ENCODE peak calls at places on chromosomes 1 and 21, in seven cellular contexts. E, B, T, R, Y, X and L are unnamed samples.

GRCh38 chr1:185450917-185451316 is 133.9 kb upstream of the IVNS1ABP start:
- DNase-seq in R (no peak), X (no peak), T (no peak), B (no peak), E (no peak), Y (no peak), L (no peak)

GRCh38 chr1:227395391-227396028 is 77.2 kb upstream of the CDC42BPA start:
- DNase-seq in E (no peak), Y (no peak), X (no peak), B (no peak), T (no peak), R (no peak), L (no peak)

GRCh38 chr21:28016571-28016970 is 976.1 kb downstream of the LTN1 start:
- DNase-seq in E (no peak), Y (no peak), B (no peak), R (no peak), T (no peak), X (peak; percentile 4), L (no peak)

GRCh38 chr1:167675440-167675839 is 45.4 kb downstream of the RCSD1 start:
- DNase-seq in X (no peak), T (no peak), Y (no peak), R (no peak), B (no peak), E (no peak), L (no peak)

GRCh38 chr1:232486454-232487202 is 143.3 kb downstream of the SIPA1L2 start:
- DNase-seq in X (peak; percentile 52), T (no peak), Y (no peak), E (no peak), B (no peak), R (no peak), L (no peak)

GRCh38 chr1:71521655-71522264 is 440.9 kb upstream of the ZRANB2 start:
- DNase-seq in B (no peak), R (no peak), X (peak; percentile 43), Y (no peak), T (no peak), E (no peak), L (no peak)

GRCh38 chr1:184583837-184584236 is 170.8 kb downstream of the EDEM3 start:
- DNase-seq in X (no peak), E (no peak), T (no peak), Y (no peak), B (no peak), R (no peak), L (no peak)

GRCh38 chr1:26064591-26064990 is 2.8 kb downstream of the TRIM63 start:
- DNase-seq in E (no peak), T (no peak), B (no peak), R (no peak), Y (no peak), X (no peak), L (no peak)

GRCh38 chr1:103230061-103230460 is 121.7 kb upstream of the COL11A1 start:
- DNase-seq in X (peak; percentile 51), R (no peak), E (no peak), Y (no peak), B (no peak), T (no peak), L (no peak)

GRCh38 chr1:36156329-36157114 is 562 bp downstream of the MAP7D1 start:
- DNase-seq in R (peak; percentile 93), E (no peak), B (no peak), Y (peak; percentile 54), T (peak; percentile 64), X (peak; percentile 47), L (no peak)

GRCh38 chr1:65792671-65793358 is at the start of gene PDE4B:
- DNase-seq in Y (no peak), E (no peak), R (peak; percentile 74), X (peak; percentile 40), T (no peak), B (no peak), L (no peak)

GRCh38 chr1:201885531-201886075 is 3.1 kb upstream of the SHISA4 start:
- DNase-seq in Y (no peak), X (peak; percentile 56), T (no peak), R (peak; percentile 39), E (no peak), B (no peak), L (peak; percentile 87)

GRCh38 chr21:25421327-25422028 is 185.8 kb downstream of the MRPL39 start:
- DNase-seq in T (no peak), R (no peak), X (peak; percentile 68), Y (no peak), E (no peak), B (peak; percentile 15), L (peak; percentile 12)

GRCh38 chr1:186286615-186287317 is 88.3 kb downstream of the TPR start:
- DNase-seq in R (no peak), E (no peak), Y (no peak), X (peak; percentile 35), B (no peak), T (no peak), L (no peak)

GRCh38 chr1:234601217-234602017 is 8.6 kb downstream of the IRF2BP2 start:
- DNase-seq in T (no peak), X (peak; percentile 66), Y (no peak), R (no peak), E (no peak), B (no peak), L (no peak)

GRCh38 chr1:7671676-7672075 is 99.4 kb upstream of the VAMP3 start:
- DNase-seq in Y (no peak), T (no peak), X (no peak), B (no peak), E (no peak), R (no peak), L (no peak)

GRCh38 chr1:216686860-216687545 is 36.2 kb downstream of the ESRRG start:
- DNase-seq in R (no peak), B (no peak), E (no peak), X (peak; percentile 37), T (no peak), Y (no peak), L (no peak)

GRCh38 chr1:72197786-72198185 is 84.6 kb downstream of the NEGR1 start:
- DNase-seq in R (no peak), X (no peak), B (no peak), Y (no peak), E (no peak), T (no peak), L (no peak)

GRCh38 chr1:192118881-192119280 is 39.4 kb upstream of the RGS18 start:
- DNase-seq in R (no peak), B (no peak), X (no peak), T (no peak), Y (no peak), E (no peak), L (no peak)
- TF ChIP-seq POLR2A in R (no peak), B (no peak), X (no peak), T (no peak), Y (no peak), E (no peak), L (no peak)

GRCh38 chr1:196608401-196609113 is at the start of gene KCNT2:
- DNase-seq in T (no peak), X (peak; percentile 29), R (peak; percentile 71), E (no peak), Y (peak; percentile 37), B (peak; percentile 94), L (peak; percentile 35)
- TF ChIP-seq POLR2A in T (no peak), X (no peak), R (no peak), E (no peak), Y (no peak), B (peak; percentile 99), L (peak; percentile 40)

GRCh38 chr1:11651017-11651416 is 3.2 kb downstream of the FBXO2 start:
- DNase-seq in Y (no peak), T (no peak), R (no peak), E (no peak), B (no peak), X (no peak), L (no peak)

GRCh38 chr1:11652203-11652780 is 1.9 kb downstream of the FBXO2 start:
- DNase-seq in T (no peak), E (no peak), Y (no peak), B (no peak), X (no peak), R (no peak), L (no peak)

GRCh38 chr1:11654571-11655262 is at the start of gene FBXO44:
- DNase-seq in Y (no peak), T (peak; percentile 81), E (peak; percentile 81), B (no peak), X (no peak), R (peak; percentile 91), L (peak; percentile 59)

GRCh38 chr1:11653616-11654570 is at the start of gene FBXO2:
- DNase-seq in R (peak; percentile 86), X (no peak), T (no peak), B (no peak), E (no peak), Y (no peak), L (no peak)

GRCh38 chr1:11653101-11653601 is 1.1 kb downstream of the FBXO2 start:
- DNase-seq in T (no peak), R (peak; percentile 59), E (no peak), B (no peak), Y (no peak), X (peak; percentile 18), L (peak; percentile 86)
- TF ChIP-seq POLR2A in T (no peak), R (no peak), E (no peak), B (no peak), Y (no peak), X (no peak), L (no peak)

DNA sequence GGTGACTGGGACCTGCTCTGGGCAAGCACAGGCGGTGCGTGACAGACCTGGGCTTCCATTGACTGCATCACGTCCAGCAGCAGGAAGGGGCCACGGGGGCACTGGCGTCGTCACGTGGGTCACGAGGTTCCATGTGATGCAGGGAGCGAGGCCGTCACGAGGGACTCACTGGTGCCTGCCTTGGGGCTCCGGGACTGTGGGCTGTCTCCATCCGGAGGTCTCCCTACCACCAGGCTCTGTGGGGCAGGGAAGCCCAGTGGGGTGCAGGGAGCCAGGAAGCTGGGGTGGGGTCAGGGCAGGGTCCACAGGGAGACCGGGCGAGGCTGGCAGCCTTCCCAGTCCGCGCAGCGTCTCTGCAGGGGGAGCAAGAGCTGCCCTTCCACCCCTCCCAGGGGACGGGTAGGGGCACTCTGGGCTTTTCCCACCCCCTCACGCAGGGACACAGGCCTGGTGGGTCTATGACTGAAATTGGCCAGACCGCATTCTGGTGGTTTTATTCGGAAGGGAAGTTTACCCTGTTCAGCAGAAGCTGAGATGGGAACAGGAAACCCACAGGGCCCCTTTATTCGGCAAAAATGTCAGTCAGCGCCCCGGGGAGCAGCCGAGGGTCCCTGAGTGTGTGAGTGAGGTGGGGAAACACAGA is 416 bp upstream of the TNFRSF14 start:
- DNase-seq in B (no peak), X (no peak), E (peak; percentile 87), R (peak; percentile 97), Y (peak; percentile 92), T (peak; percentile 75), L (no peak)
- TF ChIP-seq POLR2A in B (no peak), X (no peak), E (peak; percentile 66), R (peak; percentile 21), Y (peak; percentile 58), T (no peak), L (no peak)

DNA sequence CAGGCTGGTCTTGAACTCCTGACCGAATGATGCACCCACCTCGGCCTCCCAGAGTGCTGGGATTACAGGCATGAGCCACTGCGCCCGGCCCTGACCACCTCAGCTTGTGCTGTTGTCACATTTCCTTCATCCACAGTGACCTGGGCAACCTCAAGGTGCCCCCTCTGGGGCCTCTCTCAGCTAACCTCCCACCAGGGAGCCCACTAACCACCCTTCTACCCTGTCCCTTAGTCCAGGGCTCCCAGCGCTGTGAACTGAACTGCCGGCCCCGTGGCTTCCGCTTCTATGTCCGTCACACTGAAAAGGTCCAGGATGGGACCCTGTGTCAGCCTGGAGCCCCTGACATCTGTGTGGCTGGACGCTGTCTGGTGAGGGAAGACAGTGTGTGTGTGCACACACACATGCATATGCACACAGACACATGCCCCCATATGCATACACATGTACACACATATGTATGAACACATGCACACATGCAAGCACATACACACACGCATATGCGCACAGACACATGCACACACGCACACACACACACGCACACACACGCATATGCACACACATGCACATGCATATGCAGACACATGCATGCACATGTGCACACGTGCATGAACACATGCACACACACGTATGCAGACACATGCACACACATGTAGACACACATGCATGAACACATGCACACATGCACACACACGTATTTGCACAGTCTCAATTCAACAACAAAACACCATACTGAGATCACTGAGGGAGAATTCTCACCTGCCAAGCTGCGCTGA is 6.2 kb downstream of the ADAMTSL4 start:
- DNase-seq in Y (no peak), B (no peak), X (no peak), R (peak; percentile 63), E (no peak), T (no peak), L (no peak)
- TF ChIP-seq POLR2A in Y (no peak), B (no peak), X (no peak), R (no peak), E (no peak), T (no peak), L (no peak)